ENCODE peak calls at places on chromosomes 16 and 17, in five cellular contexts. One of them, this sample, is unnamed.

GRCh38 chr16:72092832-72093447 is 480 bp downstream of the TXNL4B start:
- DNase-seq in GM12891: no peak
- DNase-seq in ovary: no peak
- DNase-seq in A549: peak
- DNase-seq in H54: peak
- DNase-seq in this sample: peak

GRCh38 chr16:49014300-49015188 is 267.1 kb downstream of the CBLN1 start:
- DNase-seq in GM12891: no peak
- DNase-seq in ovary: no peak
- DNase-seq in A549: no peak
- DNase-seq in H54: no peak
- DNase-seq in this sample: no peak

GRCh38 chr16:69199382-69199781 is 12.4 kb downstream of the SNTB2 start:
- DNase-seq in GM12891: no peak
- DNase-seq in ovary: peak
- DNase-seq in A549: no peak
- DNase-seq in H54: no peak
- DNase-seq in this sample: peak

GRCh38 chr17:79597040-79597439 is 13.8 kb downstream of the RBFOX3 start:
- DNase-seq in GM12891: no peak
- DNase-seq in ovary: no peak
- DNase-seq in A549: no peak
- DNase-seq in H54: no peak
- DNase-seq in this sample: no peak

GRCh38 chr16:66474750-66475199 is 47.7 kb downstream of the BEAN1 start:
- DNase-seq in GM12891: peak
- DNase-seq in ovary: no peak
- DNase-seq in A549: no peak
- DNase-seq in H54: peak
- DNase-seq in this sample: no peak

GRCh38 chr17:68351395-68351794 is 60.1 kb downstream of the ARSG start:
- DNase-seq in GM12891: no peak
- DNase-seq in ovary: peak
- DNase-seq in A549: no peak
- DNase-seq in H54: no peak
- DNase-seq in this sample: no peak

GRCh38 chr16:30692381-30693074 is 6.4 kb upstream of the SRCAP start:
- DNase-seq in GM12891: no peak
- DNase-seq in ovary: no peak
- DNase-seq in A549: no peak
- DNase-seq in H54: no peak
- DNase-seq in this sample: no peak

GRCh38 chr16:69274699-69275235 is 36.4 kb upstream of the VPS4A start:
- DNase-seq in GM12891: no peak
- DNase-seq in ovary: no peak
- DNase-seq in A549: no peak
- DNase-seq in H54: no peak
- DNase-seq in this sample: no peak

GRCh38 chr16:46727630-46728029 is 20.5 kb downstream of the MYLK3 start:
- DNase-seq in GM12891: no peak
- DNase-seq in ovary: no peak
- DNase-seq in A549: no peak
- DNase-seq in H54: no peak
- DNase-seq in this sample: no peak

GRCh38 chr16:89268585-89268984 is 51.1 kb downstream of the ZNF778 start:
- DNase-seq in GM12891: no peak
- DNase-seq in ovary: peak
- DNase-seq in A549: no peak
- DNase-seq in H54: no peak
- DNase-seq in this sample: no peak

GRCh38 chr16:89265647-89266046 is 48.1 kb downstream of the ZNF778 start:
- DNase-seq in GM12891: no peak
- DNase-seq in ovary: no peak
- DNase-seq in A549: no peak
- DNase-seq in H54: no peak
- DNase-seq in this sample: no peak

GRCh38 chr16:89261691-89262563 is 44.4 kb downstream of the ZNF778 start:
- DNase-seq in GM12891: no peak
- DNase-seq in ovary: no peak
- DNase-seq in A549: no peak
- DNase-seq in H54: no peak
- DNase-seq in this sample: peak

GRCh38 chr16:89266521-89267134 is 49.1 kb downstream of the ZNF778 start:
- DNase-seq in GM12891: no peak
- DNase-seq in ovary: peak
- DNase-seq in A549: no peak
- DNase-seq in H54: no peak
- DNase-seq in this sample: no peak

GRCh38 chr16:89264800-89265550 is 47.5 kb downstream of the ZNF778 start:
- DNase-seq in GM12891: no peak
- DNase-seq in ovary: no peak
- DNase-seq in A549: no peak
- DNase-seq in H54: no peak
- DNase-seq in this sample: no peak
- TF ChIP-seq POLR2A in GM12891: no peak
- TF ChIP-seq POLR2A in ovary: no peak
- TF ChIP-seq POLR2A in A549: no peak
- TF ChIP-seq POLR2A in H54: no peak
- TF ChIP-seq POLR2A in this sample: no peak

GRCh38 chr16:57058291-57058861 is 34.0 kb upstream of the CPNE2 start:
- DNase-seq in GM12891: no peak
- DNase-seq in ovary: no peak
- DNase-seq in A549: no peak
- DNase-seq in H54: no peak
- DNase-seq in this sample: no peak
- TF ChIP-seq POLR2A in GM12891: no peak
- TF ChIP-seq POLR2A in ovary: no peak
- TF ChIP-seq POLR2A in A549: no peak
- TF ChIP-seq POLR2A in H54: no peak
- TF ChIP-seq POLR2A in this sample: no peak

GRCh38 chr17:63306855-63307254 is 139.3 kb downstream of the CYB561 start:
- DNase-seq in GM12891: no peak
- DNase-seq in ovary: no peak
- DNase-seq in A549: no peak
- DNase-seq in H54: no peak
- DNase-seq in this sample: no peak
- TF ChIP-seq POLR2A in GM12891: no peak
- TF ChIP-seq POLR2A in ovary: no peak
- TF ChIP-seq POLR2A in A549: no peak
- TF ChIP-seq POLR2A in H54: no peak
- TF ChIP-seq POLR2A in this sample: no peak

GRCh38 chr17:4806420-4806769 is 557 bp upstream of the PLD2 start:
- DNase-seq in GM12891: no peak
- DNase-seq in ovary: no peak
- DNase-seq in A549: no peak
- DNase-seq in H54: no peak
- DNase-seq in this sample: no peak
- TF ChIP-seq POLR2A in GM12891: no peak
- TF ChIP-seq POLR2A in ovary: no peak
- TF ChIP-seq POLR2A in A549: no peak
- TF ChIP-seq POLR2A in H54: no peak
- TF ChIP-seq POLR2A in this sample: no peak

DNA sequence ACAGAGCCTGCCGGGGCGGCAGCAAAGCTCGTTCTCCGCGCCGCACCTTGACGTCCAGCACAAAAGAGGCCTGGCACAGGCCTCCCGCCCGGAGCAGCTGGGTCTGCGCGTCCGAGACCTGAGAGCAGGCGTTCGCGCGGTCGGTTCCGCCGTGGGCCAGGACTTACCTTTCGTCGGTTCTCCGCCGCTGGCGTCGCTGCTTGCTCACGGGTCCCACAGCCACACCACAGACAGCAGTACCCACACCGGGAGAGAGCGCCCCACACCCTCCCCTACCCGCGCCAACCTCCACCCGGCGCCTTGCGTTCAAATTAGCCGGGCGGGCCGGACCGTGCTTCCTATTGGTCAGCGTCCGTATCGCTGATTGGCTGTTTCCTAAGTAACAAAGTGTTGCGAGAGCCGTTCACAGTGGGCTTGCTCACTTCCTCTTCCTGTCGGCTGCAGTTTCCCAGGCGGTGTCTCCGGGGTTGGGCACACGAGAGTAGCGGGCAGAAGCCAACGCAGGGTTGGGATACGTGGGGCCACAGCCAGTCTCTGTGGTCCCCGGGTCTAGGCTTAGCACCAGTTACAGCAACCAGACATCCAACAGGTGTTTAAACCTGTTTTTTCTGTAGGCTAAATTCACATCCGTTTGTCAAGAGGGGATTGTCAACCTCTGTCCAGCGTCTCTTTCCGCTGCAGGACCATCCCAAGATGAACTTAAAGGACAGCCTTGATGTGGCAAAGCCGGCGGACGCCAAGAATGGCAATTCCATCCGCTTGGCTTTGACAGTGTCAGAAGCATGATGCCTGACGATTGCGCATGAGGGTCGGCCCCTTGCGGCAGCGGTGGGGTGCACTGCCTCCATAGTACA is at the start of gene KIF18B:
- DNase-seq in GM12891: peak
- DNase-seq in ovary: peak
- DNase-seq in A549: peak
- DNase-seq in H54: peak
- DNase-seq in this sample: peak
- TF ChIP-seq POLR2A in GM12891: peak
- TF ChIP-seq POLR2A in ovary: peak
- TF ChIP-seq POLR2A in A549: peak
- TF ChIP-seq POLR2A in H54: peak
- TF ChIP-seq POLR2A in this sample: peak

GRCh38 chr17:75774988-75775668 is 9.5 kb upstream of the UNK start:
- DNase-seq in GM12891: no peak
- DNase-seq in ovary: no peak
- DNase-seq in A549: no peak
- DNase-seq in H54: no peak
- DNase-seq in this sample: peak

GRCh38 chr17:75774471-75774987 is 9.5 kb upstream of the GALK1 start:
- DNase-seq in GM12891: no peak
- DNase-seq in ovary: no peak
- DNase-seq in A549: no peak
- DNase-seq in H54: no peak
- DNase-seq in this sample: no peak

GRCh38 chr17:75778861-75779249 is 5.8 kb upstream of the UNK start:
- DNase-seq in GM12891: no peak
- DNase-seq in ovary: no peak
- DNase-seq in A549: peak
- DNase-seq in H54: no peak
- DNase-seq in this sample: peak

GRCh38 chr17:75777243-75777922 is 7.2 kb upstream of the UNK start:
- DNase-seq in GM12891: no peak
- DNase-seq in ovary: no peak
- DNase-seq in A549: no peak
- DNase-seq in H54: no peak
- DNase-seq in this sample: no peak

DNA sequence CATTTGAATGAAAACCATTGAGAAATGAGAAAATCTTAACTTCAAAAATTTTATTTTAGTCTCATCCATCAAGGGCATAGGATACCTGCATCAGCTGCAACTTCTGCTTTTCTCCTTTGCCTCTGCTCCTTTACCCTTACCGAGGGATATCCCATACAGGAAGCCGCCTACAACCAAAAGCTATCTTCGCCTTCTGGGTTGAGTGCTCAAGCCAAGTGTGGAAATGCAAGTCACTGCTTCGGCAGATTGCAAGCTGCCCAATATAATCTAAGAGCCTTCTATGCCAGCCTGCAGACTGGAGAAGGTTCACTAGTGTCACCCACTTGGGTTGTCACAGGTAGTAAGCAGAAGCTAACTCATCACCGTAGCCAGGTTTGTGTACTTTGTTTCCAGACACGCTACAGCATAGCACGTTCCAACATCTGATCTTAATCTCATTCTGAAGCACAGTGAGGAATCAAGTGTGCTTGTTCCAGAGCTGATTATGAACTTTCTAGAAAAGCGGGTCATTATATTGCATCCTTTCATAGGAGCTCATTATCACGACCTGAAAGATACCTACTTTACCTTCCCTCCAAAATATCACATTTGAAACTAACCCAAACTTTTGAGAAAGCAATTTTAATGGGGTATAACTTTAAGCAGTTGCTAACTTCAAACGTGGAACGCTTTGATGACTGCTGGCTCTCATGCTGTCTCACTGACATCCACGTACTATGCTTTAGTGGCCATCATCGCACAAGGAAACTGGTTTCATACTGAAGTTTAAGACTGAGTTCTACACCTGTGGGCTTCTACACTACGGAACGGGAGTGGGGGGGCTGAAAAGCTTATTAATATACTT is 8.0 kb upstream of the UNK start:
- DNase-seq in GM12891: no peak
- DNase-seq in ovary: no peak
- DNase-seq in A549: no peak
- DNase-seq in H54: no peak
- DNase-seq in this sample: no peak
- TF ChIP-seq POLR2A in GM12891: peak
- TF ChIP-seq POLR2A in ovary: no peak
- TF ChIP-seq POLR2A in A549: no peak
- TF ChIP-seq POLR2A in H54: no peak
- TF ChIP-seq POLR2A in this sample: peak

This sample was measured in IMR-90.